ENCODE peak calls at places on chromosomes 16 and 17, in eight cellular contexts. U is HL-60, G is GM12878, H is ascending aorta, R is kidney epithelial cell, Z is AG04449, V is IMR-90, P is cardiac fibroblast. O is an unnamed sample.

GRCh38 chr16:69818811-69819587 is 56.9 kb downstream of the WWP2 start:
- DNase-seq in P (no peak), G (no peak), H (no peak), V (no peak), R (no peak), Z (no peak), U (no peak), O (no peak)

GRCh38 chr17:16975266-16975651 is 3.3 kb upstream of the TNFRSF13B start:
- DNase-seq in R (no peak), H (no peak), G (peak; percentile 84), U (no peak), P (no peak), V (no peak), Z (no peak), O (no peak)

GRCh38 chr17:44108440-44109311 is 14.8 kb downstream of the HDAC5 start:
- DNase-seq in V (peak; percentile 98), U (no peak), Z (peak; percentile 88), R (no peak), P (peak; percentile 96), H (peak; percentile 90), G (no peak), O (peak; percentile 89)

GRCh38 chr16:81172769-81173658 is 65.5 kb upstream of the BCO1 start:
- DNase-seq in V (no peak), H (no peak), P (no peak), G (no peak), R (no peak), Z (no peak), U (no peak), O (no peak)

GRCh38 chr17:77530591-77530990 is 389.8 kb downstream of the SEC14L1 start:
- DNase-seq in R (no peak), V (no peak), P (no peak), H (no peak), Z (no peak), G (no peak), U (no peak), O (no peak)

GRCh38 chr17:5379351-5380107 is 39.9 kb downstream of the NUP88 start:
- DNase-seq in U (no peak), H (no peak), V (no peak), P (no peak), Z (no peak), R (no peak), G (no peak), O (no peak)

GRCh38 chr17:42402121-42402516 is 13.9 kb upstream of the STAT3 start:
- DNase-seq in V (peak; percentile 57), P (no peak), Z (no peak), G (no peak), R (no peak), U (no peak), H (no peak), O (no peak)

GRCh38 chr17:70022175-70022574 is 52.9 kb upstream of the KCNJ16 start:
- DNase-seq in R (no peak), H (no peak), U (no peak), G (no peak), V (peak; percentile 11), P (no peak), Z (no peak), O (no peak)

GRCh38 chr16:83271123-83271522 is 536.7 kb upstream of the HSBP1 start:
- DNase-seq in V (peak; percentile 39), R (no peak), P (no peak), Z (no peak), U (no peak), H (no peak), G (no peak), O (no peak)

GRCh38 chr16:63618896-63619295 is 1503.0 kb downstream of the CDH11 start:
- DNase-seq in U (no peak), P (no peak), V (no peak), Z (no peak), R (no peak), G (no peak), H (no peak), O (no peak)

GRCh38 chr16:55655381-55655708 is 443 bp upstream of the SLC6A2 start:
- DNase-seq in G (no peak), H (no peak), Z (no peak), P (no peak), V (no peak), R (no peak), U (no peak), O (no peak)

GRCh38 chr16:55657616-55658015 is 1.8 kb downstream of the SLC6A2 start:
- DNase-seq in P (no peak), R (no peak), Z (no peak), U (no peak), H (no peak), V (no peak), G (no peak), O (no peak)

GRCh38 chr16:55656695-55657092 is 906 bp downstream of the SLC6A2 start:
- DNase-seq in G (no peak), V (no peak), H (no peak), U (no peak), R (no peak), P (no peak), Z (no peak), O (no peak)

GRCh38 chr16:55653106-55653505 is 2.7 kb upstream of the SLC6A2 start:
- DNase-seq in U (no peak), Z (no peak), G (no peak), H (no peak), P (no peak), V (no peak), R (no peak), O (no peak)

DNA sequence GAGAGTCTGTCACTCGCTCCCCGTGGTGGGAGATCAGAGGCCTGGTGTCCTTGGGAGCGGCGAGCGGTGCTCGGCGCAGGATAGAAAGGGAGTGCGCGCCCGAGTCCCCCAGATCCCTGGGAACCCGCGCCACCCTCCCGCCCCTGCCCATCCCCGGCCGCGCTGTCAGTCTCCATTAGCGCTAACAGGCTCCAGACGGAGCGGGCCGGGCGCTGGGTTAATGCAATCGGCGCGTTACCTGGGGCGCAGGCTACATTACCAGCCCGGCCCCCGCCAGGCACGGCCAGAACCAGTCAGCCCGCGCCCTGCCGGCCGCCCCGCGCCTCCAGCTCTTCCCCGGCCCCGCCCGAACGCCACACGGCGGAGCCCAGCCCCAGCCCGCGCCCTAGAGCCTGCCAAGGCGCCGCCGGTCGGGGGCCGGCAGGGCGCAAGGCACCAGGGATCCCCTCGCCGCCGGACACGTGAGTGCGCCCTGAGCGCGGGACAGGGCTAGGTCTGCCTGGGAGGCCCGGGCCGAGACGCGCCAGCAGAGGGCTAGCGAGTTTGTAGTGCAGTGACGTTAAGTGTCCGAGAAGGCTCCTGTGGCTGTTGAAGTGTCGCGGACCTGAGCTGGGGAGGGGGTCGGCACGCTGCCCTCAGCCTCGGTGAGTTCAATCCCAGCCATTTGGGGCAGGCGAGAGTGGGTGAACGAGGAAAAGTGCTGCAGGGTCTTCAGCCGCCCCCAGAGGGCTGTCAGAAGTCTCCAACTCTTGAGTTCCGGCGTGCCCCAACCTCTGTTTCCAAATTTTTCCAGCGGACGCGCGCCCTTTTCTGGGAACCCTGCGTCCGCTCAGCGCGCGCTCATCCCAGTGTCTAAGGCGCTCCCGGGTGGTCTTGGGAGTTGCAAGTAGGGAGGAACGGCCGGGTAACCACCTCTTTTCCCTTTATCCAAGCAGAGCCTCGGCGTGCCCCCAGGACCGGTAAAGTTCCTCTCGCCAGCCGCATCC is at the start of gene SLC6A2:
- DNase-seq in V (no peak), P (no peak), R (no peak), H (no peak), G (no peak), Z (no peak), U (no peak), O (no peak)
- TF ChIP-seq CTCF in V (no peak), P (no peak), R (no peak), H (no peak), G (no peak), Z (no peak), U (no peak), O (no peak)

DNA sequence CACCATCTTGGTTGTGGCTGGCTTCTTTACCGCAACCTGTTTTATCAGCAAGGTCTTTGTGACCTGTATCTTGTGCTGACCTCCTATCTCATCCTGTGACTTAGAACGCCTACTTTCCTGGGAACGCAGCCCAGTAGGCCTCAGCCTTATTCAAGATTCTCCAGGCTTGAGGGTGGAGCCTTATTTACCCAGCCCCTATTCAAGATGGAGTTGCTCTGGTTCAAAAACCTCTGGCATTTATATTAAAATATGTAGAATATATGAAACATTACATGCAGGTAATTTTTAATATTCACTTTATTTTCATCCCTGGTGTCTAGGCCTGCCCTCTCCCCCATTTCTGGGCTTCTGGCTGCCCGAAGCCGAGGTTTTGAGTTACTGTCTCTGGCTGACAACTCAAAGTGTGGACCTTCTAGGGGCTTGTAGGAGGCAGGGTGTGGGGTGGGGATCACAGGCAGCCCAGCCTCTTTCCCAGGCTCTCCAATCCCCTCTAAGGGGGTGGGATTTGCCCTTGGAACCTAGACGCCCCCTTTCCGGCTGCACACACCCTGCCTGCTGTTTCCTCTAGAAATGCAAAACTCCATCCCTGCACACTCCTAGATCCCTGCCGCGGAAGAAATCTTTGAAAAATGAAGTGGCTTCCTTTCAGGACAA is 152.0 kb downstream of the KCNJ12 start:
- DNase-seq in H (no peak), R (no peak), G (no peak), U (no peak), V (no peak), Z (no peak), P (no peak), O (no peak)
- H3K4me3 ChIP-seq in H (no peak overlapping the region), R (no peak overlapping the region), G (no peak overlapping the region), U (no peak overlapping the region), V (no peak overlapping the region), Z (no peak overlapping the region), P (no peak overlapping the region), O (no peak overlapping the region)

GRCh38 chr17:46842835-46843234 is 8.5 kb upstream of the WNT9B start:
- DNase-seq in P (no peak), H (no peak), V (no peak), R (no peak), Z (no peak), U (peak; percentile 16), G (no peak), O (no peak)
- TF ChIP-seq CTCF in P (peak; percentile 78), H (peak; percentile 13), V (peak; percentile 33), R (peak; percentile 62), Z (peak; percentile 29), U (no peak), G (peak; percentile 53), O (peak; percentile 55)

DNA sequence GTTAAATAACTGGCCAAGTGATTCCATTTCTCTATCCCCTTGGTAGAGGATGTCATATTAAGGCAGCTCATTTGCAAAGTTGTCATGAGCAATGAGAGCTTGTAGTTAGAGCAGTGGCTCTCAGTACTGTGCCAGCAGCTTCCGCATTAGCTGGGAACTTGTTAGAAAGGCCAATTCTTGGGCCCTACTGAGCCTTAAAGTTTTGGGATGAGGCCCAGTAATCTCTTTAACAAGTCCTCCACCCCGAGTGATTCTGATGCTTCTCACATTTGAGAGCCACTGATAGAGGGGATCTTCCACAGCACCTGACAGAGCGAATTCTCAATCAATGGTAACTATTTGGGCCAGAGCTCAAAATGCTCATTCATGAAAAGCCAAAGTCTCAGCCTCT is 20.2 kb upstream of the CCL1 start:
- DNase-seq in G (no peak), H (no peak), U (no peak), Z (no peak), P (no peak), R (no peak), V (no peak), O (no peak)
- H3K4me3 ChIP-seq in G (no peak overlapping the region), H (no peak overlapping the region), U (no peak overlapping the region), Z (no peak overlapping the region), P (no peak overlapping the region), R (no peak overlapping the region), V (no peak overlapping the region), O (no peak overlapping the region)

O was measured in AG09309.